ENCODE peak calls at places on chromosomes 2 and 18, in five cellular contexts. X, D, E, C and U are unnamed samples.

GRCh38 chr2:182133195-182133891 is 147.7 kb downstream of the PPP1R1C start:
- DNase-seq in X (no peak), D (no peak), E (no peak), C (no peak), U (no peak)

GRCh38 chr2:90207454-90208058 is 1516.1 kb downstream of the RPIA start:
- DNase-seq in X (no peak), D (no peak), E (no peak), C (no peak), U (no peak)

GRCh38 chr2:16632615-16633014 is 33.0 kb downstream of the CYRIA start:
- DNase-seq in X (no peak), D (no peak), E (no peak), C (no peak), U (no peak)

GRCh38 chr2:214649440-214650205 is 159.9 kb downstream of the BARD1 start:
- DNase-seq in X (no peak), D (no peak), E (no peak), C (no peak), U (no peak)

GRCh38 chr2:207504513-207505171 is 25.1 kb upstream of the CREB1 start:
- DNase-seq in X (no peak), D (no peak), E (peak), C (no peak), U (no peak)

GRCh38 chr2:85057236-85057635 is 76.0 kb upstream of the TCF7L1 start:
- DNase-seq in X (no peak), D (no peak), E (no peak), C (no peak), U (no peak)

GRCh38 chr2:241763551-241764271 is 12.9 kb upstream of the GAL3ST2 start:
- DNase-seq in X (peak), D (no peak), E (no peak), C (peak), U (peak)

GRCh38 chr18:46338761-46339160 is 234.6 kb downstream of the HAUS1 start:
- DNase-seq in X (no peak), D (no peak), E (no peak), C (peak), U (peak)

GRCh38 chr2:63663013-63663864 is 74.5 kb downstream of the MDH1 start:
- DNase-seq in X (no peak), D (no peak), E (no peak), C (no peak), U (no peak)

GRCh38 chr2:164850235-164850634 is 8.6 kb upstream of the COBLL1 start:
- DNase-seq in X (no peak), D (no peak), E (no peak), C (no peak), U (no peak)

GRCh38 chr2:42928161-42928691 is 135.8 kb upstream of the HAAO start:
- DNase-seq in X (no peak), D (no peak), E (no peak), C (no peak), U (no peak)

GRCh38 chr2:229252280-229252679 is 18.8 kb downstream of the PID1 start:
- DNase-seq in X (no peak), D (no peak), E (no peak), C (no peak), U (no peak)

GRCh38 chr18:40939636-40940035 is 1015.4 kb upstream of the PIK3C3 start:
- DNase-seq in X (no peak), D (no peak), E (no peak), C (no peak), U (no peak)

GRCh38 chr2:224077773-224078507 is 38.9 kb upstream of the SERPINE2 start:
- DNase-seq in X (no peak), D (no peak), E (no peak), C (no peak), U (no peak)

GRCh38 chr2:151691621-151692020 is 42.7 kb downstream of the NEB start:
- DNase-seq in X (no peak), D (no peak), E (no peak), C (no peak), U (no peak)

DNA sequence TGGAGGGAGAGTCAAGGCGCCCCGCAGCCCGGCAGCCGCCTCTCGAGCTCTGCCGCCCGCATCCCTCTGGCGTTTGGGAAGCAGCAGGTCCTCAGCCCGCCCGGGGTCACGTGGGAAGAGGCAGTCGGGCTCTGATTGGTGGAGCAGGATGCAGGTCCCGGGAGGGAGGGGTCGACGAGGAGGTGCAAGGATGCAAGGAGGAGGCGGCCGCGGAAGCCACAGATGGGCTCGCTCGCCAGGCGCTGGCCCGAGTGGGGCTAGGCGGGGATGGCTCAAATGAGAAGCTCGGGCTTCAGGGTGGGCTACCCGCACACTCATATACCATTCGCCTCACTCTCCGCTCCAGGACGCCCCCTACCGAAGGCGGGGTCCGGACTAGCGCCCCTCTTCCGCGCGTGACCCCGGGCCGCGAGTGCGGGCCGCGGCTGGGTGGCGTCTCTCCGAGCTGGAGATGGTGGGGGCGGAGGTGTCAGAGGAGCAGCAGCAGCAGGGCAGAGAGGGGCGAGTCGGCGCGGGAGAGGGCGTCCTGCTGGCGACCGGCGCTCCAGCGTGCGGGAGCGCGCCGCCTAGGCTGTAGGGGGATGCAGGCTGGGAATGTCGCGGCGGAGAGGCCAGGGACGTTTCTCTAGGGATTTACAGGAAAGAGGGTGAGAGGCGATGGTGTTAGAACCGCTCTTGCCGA is at the start of gene TMEFF2:
- DNase-seq in X (peak), D (peak), E (peak), C (peak), U (peak)
- TF ChIP-seq CTCF in X (no peak), D (peak), E (no peak), C (no peak), U (no peak)

GRCh38 chr2:99067871-99068270 is 73.6 kb upstream of the C2orf15 start:
- DNase-seq in X (no peak), D (no peak), E (no peak), C (no peak), U (no peak)
- TF ChIP-seq CTCF in X (no peak), D (no peak), E (no peak), C (no peak), U (no peak)

GRCh38 chr2:71282493-71282892 is 49.1 kb upstream of the ZNF638 start:
- DNase-seq in X (no peak), D (no peak), E (no peak), C (no peak), U (no peak)
- TF ChIP-seq CTCF in X (no peak), D (no peak), E (no peak), C (no peak), U (no peak)

GRCh38 chr2:29105375-29105774 is 9.8 kb upstream of the CLIP4 start:
- DNase-seq in X (no peak), D (no peak), E (no peak), C (no peak), U (no peak)
- TF ChIP-seq CTCF in X (no peak), D (no peak), E (no peak), C (no peak), U (no peak)

GRCh38 chr2:71190959-71191943 is 35.7 kb downstream of the PAIP2B start:
- DNase-seq in X (no peak), D (no peak), E (no peak), C (no peak), U (no peak)

GRCh38 chr2:71186973-71187372 is 39.9 kb downstream of the PAIP2B start:
- DNase-seq in X (no peak), D (no peak), E (no peak), C (no peak), U (no peak)

GRCh38 chr2:71187589-71187988 is 39.3 kb downstream of the PAIP2B start:
- DNase-seq in X (no peak), D (no peak), E (no peak), C (no peak), U (no peak)
- TF ChIP-seq CTCF in X (no peak), D (no peak), E (no peak), C (no peak), U (no peak)